ENCODE peak calls at places on chromosomes 4 and X, in ten cellular contexts. H is breast epithelium, S is heart left ventricle, V is tibial artery, F is ascending aorta, J is lung, C is upper lobe of right lung, W is right cardiac atrium, K is OCI-LY7, D is esophagus squamous epithelium. O is an unnamed sample.
A peak's percentile ranks its signal among the peaks of the same experiment; 100 is the strongest.

GRCh38 chr4:20532871-20533870 is 167.1 kb upstream of the PACRGL start:
- DNase-seq in H (no peak), S (no peak), V (no peak), F (no peak), J (no peak), C (no peak), W (no peak), K (no peak), D (no peak), O (no peak)

GRCh38 chr4:90120037-90120436 is 7.2 kb upstream of the CCSER1 start:
- DNase-seq in H (no peak), S (no peak), V (no peak), F (no peak), J (no peak), C (no peak), W (no peak), K (no peak), D (no peak), O (no peak)

GRCh38 chrX:132737743-132738142 is 220.7 kb downstream of the HS6ST2 start:
- DNase-seq in H (peak; percentile 47), S (no peak), V (no peak), F (no peak), J (peak; percentile 29), C (no peak), W (no peak), K (no peak), D (no peak), O (peak; percentile 4)

GRCh38 chr4:125013891-125014290 is 300.9 kb upstream of the FAT4 start:
- DNase-seq in H (no peak), S (no peak), V (no peak), F (no peak), J (no peak), C (no peak), W (no peak), K (no peak), D (no peak), O (no peak)

GRCh38 chr4:38669233-38669632 is 5.2 kb downstream of the KLF3 start:
- DNase-seq in H (no peak), S (no peak), V (no peak), F (no peak), J (no peak), C (no peak), W (no peak), K (no peak), D (no peak), O (no peak)

GRCh38 chrX:308821-309520 is 9.6 kb downstream of the GTPBP6 start:
- DNase-seq in H (peak; percentile 43), S (peak; percentile 6), V (peak; percentile 51), F (no peak), J (no peak), C (peak; percentile 43), W (no peak), K (no peak), D (no peak), O (no peak)

GRCh38 chrX:19121898-19122640 is at the start of gene ADGRG2:
- DNase-seq in H (no peak), S (peak; percentile 57), V (peak; percentile 66), F (peak; percentile 70), J (peak; percentile 31), C (peak; percentile 72), W (peak; percentile 56), K (no peak), D (no peak), O (no peak)

GRCh38 chrX:133645251-133645650 is 230.0 kb upstream of the GPC4 start:
- DNase-seq in H (no peak), S (no peak), V (no peak), F (no peak), J (no peak), C (no peak), W (no peak), K (no peak), D (no peak), O (no peak)

GRCh38 chr4:9703391-9703790 is 78.0 kb upstream of the DRD5 start:
- DNase-seq in H (peak; percentile 59), S (peak; percentile 42), V (peak; percentile 73), F (peak; percentile 67), J (peak; percentile 61), C (peak; percentile 84), W (peak; percentile 36), K (peak; percentile 43), D (no peak), O (peak; percentile 61)

GRCh38 chr4:89615056-89615455 is 221.9 kb downstream of the SNCA start:
- DNase-seq in H (no peak), S (no peak), V (no peak), F (no peak), J (no peak), C (no peak), W (no peak), K (no peak), D (no peak), O (no peak)

DNA sequence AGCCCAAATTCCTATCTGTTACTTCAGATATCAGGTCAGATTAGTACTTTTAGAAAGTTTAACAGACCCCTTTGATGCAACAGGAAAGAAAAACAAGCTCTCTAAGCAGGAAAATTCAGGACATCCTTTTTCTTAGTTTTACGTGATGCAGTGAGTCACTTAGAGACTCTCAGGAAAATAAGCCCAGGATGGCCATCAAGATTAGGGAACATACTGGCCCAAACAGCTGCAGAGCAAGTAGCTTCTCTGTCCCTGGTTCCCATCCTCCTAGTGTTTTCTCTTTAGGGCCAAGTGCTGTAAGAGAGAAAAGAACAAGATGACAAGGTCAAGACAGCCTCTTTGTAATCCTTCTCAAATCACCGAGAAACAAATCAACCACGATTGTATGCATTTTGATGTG is 219.1 kb downstream of the ZNF674 start:
- DNase-seq in H (no peak), S (no peak), V (no peak), F (no peak), J (no peak), C (no peak), W (no peak), K (no peak), D (no peak), O (no peak)
- H3K27ac ChIP-seq in H (no peak overlapping the region), S (peak overlapping the region; percentile 49), V (peak overlapping the region; percentile 62), F (peak overlapping the region; percentile 50), J (no peak overlapping the region), C (no peak overlapping the region), W (no peak overlapping the region), K (no peak overlapping the region), D (peak overlapping the region; percentile 81), O (no peak overlapping the region)

GRCh38 chr4:475962-476361 is 23.0 kb downstream of the ZNF721 start:
- DNase-seq in H (no peak), S (no peak), V (no peak), F (no peak), J (no peak), C (no peak), W (no peak), K (no peak), D (no peak), O (no peak)

GRCh38 chr4:478373-478772 is 20.6 kb downstream of the ZNF721 start:
- DNase-seq in H (no peak), S (no peak), V (no peak), F (no peak), J (no peak), C (no peak), W (no peak), K (no peak), D (no peak), O (no peak)

GRCh38 chr4:473575-474457 is 25.1 kb downstream of the ZNF721 start:
- DNase-seq in H (peak; percentile 98), S (peak; percentile 96), V (peak; percentile 98), F (peak; percentile 97), J (peak; percentile 96), C (peak; percentile 95), W (peak; percentile 94), K (peak; percentile 99), D (peak; percentile 81), O (peak; percentile 96)

GRCh38 chr4:476501-476900 is 22.5 kb downstream of the ZNF721 start:
- DNase-seq in H (no peak), S (no peak), V (no peak), F (no peak), J (no peak), C (no peak), W (no peak), K (no peak), D (no peak), O (no peak)

DNA sequence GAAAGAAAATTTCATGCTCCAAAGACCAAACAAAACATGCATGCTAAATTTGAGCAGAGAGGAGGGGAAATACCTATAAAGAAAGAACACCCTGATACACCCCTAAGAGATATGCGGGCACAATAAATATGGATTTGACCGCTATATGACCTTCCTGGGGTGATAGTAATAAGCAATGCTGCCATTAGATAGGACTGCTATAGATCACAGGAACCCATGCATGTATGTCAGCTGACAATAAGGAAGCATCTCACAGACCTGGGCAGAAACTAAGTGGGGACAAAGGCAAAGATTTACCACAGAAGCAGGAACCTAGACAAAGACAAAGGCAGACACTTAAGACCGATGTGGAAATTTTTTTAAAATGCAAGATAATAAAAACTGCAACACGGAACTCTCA is 21.3 kb downstream of the ZNF721 start:
- DNase-seq in H (no peak), S (no peak), V (no peak), F (no peak), J (no peak), C (no peak), W (no peak), K (no peak), D (no peak), O (no peak)
- H3K9me3 ChIP-seq in H (peaks cover 13% of the 10 kb centered on the region), S (no peaks in the 10 kb centered on the region), V (no peaks in the 10 kb centered on the region), F (peaks cover 33% of the 10 kb centered on the region), J (peaks cover 6% of the 10 kb centered on the region), C (peaks cover 5% of the 10 kb centered on the region), W (no peaks in the 10 kb centered on the region), K (peaks cover 19% of the 10 kb centered on the region), D (no peaks in the 10 kb centered on the region), O (peaks cover under 1% of the 10 kb centered on the region)

GRCh38 chr4:122797405-122798094 is 29.1 kb upstream of the FGF2 start:
- DNase-seq in H (no peak), S (no peak), V (no peak), F (no peak), J (no peak), C (no peak), W (no peak), K (no peak), D (no peak), O (no peak)
- H3K4me1 ChIP-seq in H (no peaks in the 10 kb centered on the region), S (peaks cover 20% of the 10 kb centered on the region), V (peaks cover 6% of the 10 kb centered on the region), F (peaks cover 5% of the 10 kb centered on the region), J (peaks cover 3% of the 10 kb centered on the region), C (no peaks in the 10 kb centered on the region), W (peaks cover 6% of the 10 kb centered on the region), K (no peaks in the 10 kb centered on the region), D (no peaks in the 10 kb centered on the region), O (no peaks in the 10 kb centered on the region)

DNA sequence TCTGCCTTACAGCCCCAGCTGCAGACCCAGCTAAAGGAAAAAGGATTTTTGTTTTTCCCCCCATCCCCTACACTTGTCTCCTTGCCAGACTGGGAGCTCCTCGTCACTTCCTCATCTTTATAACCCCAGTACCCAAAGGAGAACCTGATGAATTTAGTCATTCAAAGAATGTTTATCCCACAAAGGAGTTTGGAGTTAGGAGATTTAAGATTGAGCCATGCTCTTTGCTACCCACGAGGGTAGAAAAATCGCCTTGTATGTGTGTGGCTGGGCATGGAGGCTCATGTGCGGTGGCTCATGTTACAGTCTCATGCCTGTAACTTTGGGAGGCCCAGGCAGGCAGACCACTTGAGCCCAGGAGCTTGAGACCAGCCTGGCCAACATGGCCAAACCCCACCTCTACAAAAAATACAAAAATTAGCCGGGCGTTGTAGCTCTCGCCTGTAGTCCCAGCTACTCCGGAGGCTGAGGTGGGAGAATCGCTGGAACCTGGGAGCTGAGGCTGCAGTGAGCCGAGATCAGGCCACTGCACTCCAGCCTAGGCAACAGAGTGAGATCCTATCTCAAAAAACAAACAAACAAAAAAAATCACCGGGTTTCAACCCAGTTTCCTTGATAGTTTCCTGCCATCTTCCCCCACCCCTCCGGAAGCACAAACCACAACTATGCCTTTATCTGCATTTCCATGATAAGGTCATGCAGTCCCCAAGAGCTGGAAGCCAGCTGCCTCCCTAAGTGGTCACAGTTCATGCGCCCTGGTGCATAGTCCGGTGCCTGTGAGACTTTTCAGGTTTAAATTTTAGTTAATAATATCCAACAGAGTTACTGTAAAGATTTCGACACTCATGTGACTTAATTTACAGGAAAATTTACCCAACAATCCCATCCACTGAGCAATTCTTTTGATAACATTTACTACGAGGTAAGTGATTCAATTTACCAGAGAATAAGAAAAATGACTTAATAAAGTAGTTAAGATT is 1.5 kb downstream of the CFAP97 start:
- DNase-seq in H (no peak), S (no peak), V (no peak), F (peak; percentile 62), J (no peak), C (no peak), W (no peak), K (peak; percentile 31), D (no peak), O (peak; percentile 54)
- H3K27ac ChIP-seq in H (peak overlapping the region; percentile 100), S (peak overlapping the region; percentile 36), V (peak overlapping the region; percentile 94), F (peak overlapping the region; percentile 99), J (peak overlapping the region; percentile 77), C (peak overlapping the region; percentile 97), W (peak overlapping the region; percentile 79), K (peak overlapping the region; percentile 76), D (no peak overlapping the region), O (peak overlapping the region; percentile 75)

O was measured in naive thymus-derived CD4-positive, alpha-beta T cell.